ENCODE peak calls at places on chromosomes 7 and 10, in five cellular contexts. N is HCT116, J is astrocyte, R is HepG2, U is fibroblast of lung. T is an unnamed sample.

GRCh38 chr7:2431260-2431867 is 28.0 kb downstream of the CHST12 start:
- DNase-seq in R (peak; percentile 45), N (no peak), U (no peak), J (no peak), T (peak; percentile 77)

GRCh38 chr10:486668-487067 is 202.8 kb downstream of the DIP2C start:
- DNase-seq in J (no peak), N (no peak), U (no peak), R (no peak), T (no peak)

GRCh38 chr10:15518256-15518655 is 147.2 kb upstream of the FAM171A1 start:
- DNase-seq in J (peak; percentile 15), N (no peak), R (no peak), U (peak; percentile 12), T (no peak)

GRCh38 chr7:5360971-5361370 is 62.7 kb downstream of the TNRC18 start:
- DNase-seq in U (no peak), R (no peak), J (no peak), N (no peak), T (no peak)

GRCh38 chr7:115965241-115965640 is 65.3 kb downstream of the TFEC start:
- DNase-seq in U (no peak), J (no peak), R (no peak), N (no peak), T (no peak)

GRCh38 chr10:17394854-17395253 is 59.5 kb downstream of the ST8SIA6 start:
- DNase-seq in J (no peak), U (no peak), R (no peak), N (no peak), T (no peak)

GRCh38 chr7:5523052-5523711 is 99.5 kb upstream of the TNRC18 start:
- DNase-seq in J (no peak), U (peak; percentile 44), N (no peak), R (no peak), T (peak; percentile 79)

GRCh38 chr7:32200593-32200992 is 130.4 kb upstream of the PDE1C start:
- DNase-seq in J (no peak), R (no peak), U (no peak), N (no peak), T (no peak)

GRCh38 chr10:114869500-114869899 is 47.9 kb downstream of the FHIP2A start:
- DNase-seq in N (no peak), R (no peak), J (peak; percentile 89), U (peak; percentile 88), T (no peak)

GRCh38 chr10:95532536-95532935 is 28.6 kb downstream of the SORBS1 start:
- DNase-seq in J (peak; percentile 39), R (no peak), U (no peak), N (no peak), T (no peak)

GRCh38 chr10:32954545-32955298 is 3.3 kb downstream of the ITGB1 start:
- DNase-seq in R (peak; percentile 15), N (no peak), J (no peak), U (no peak), T (peak; percentile 62)

GRCh38 chr7:34675749-34676374 is 17.8 kb downstream of the NPSR1 start:
- DNase-seq in J (no peak), N (peak; percentile 13), U (peak; percentile 6), R (peak; percentile 27), T (peak; percentile 72)

GRCh38 chr7:33849004-33849403 is 56.3 kb upstream of the BMPER start:
- DNase-seq in N (no peak), U (no peak), R (no peak), J (peak; percentile 55), T (no peak)

GRCh38 chr7:16739863-16740622 is 13.5 kb upstream of the TSPAN13 start:
- DNase-seq in U (peak; percentile 97), J (peak; percentile 99), N (peak; percentile 24), R (no peak), T (no peak)

GRCh38 chr7:123372368-123372767 is 162.0 kb downstream of the IQUB start:
- DNase-seq in N (no peak), R (no peak), U (no peak), J (no peak), T (no peak)

GRCh38 chr10:8986975-8987374 is 932.5 kb downstream of the GATA3 start:
- DNase-seq in N (no peak), R (no peak), U (no peak), J (no peak), T (no peak)

GRCh38 chr10:22321156-22321711 is 335 bp downstream of the BMI1 start:
- DNase-seq in U (peak; percentile 75), J (peak; percentile 56), N (no peak), R (peak; percentile 35), T (peak; percentile 82)

GRCh38 chr10:9869185-9869584 is 1148.5 kb upstream of the CELF2 start:
- DNase-seq in J (no peak), U (no peak), N (no peak), R (no peak), T (no peak)

GRCh38 chr7:21251166-21251806 is 176.6 kb upstream of the SP4 start:
- DNase-seq in R (peak; percentile 65), U (no peak), N (no peak), J (no peak), T (no peak)

GRCh38 chr10:71780722-71781121 is 7.4 kb upstream of the VSIR start:
- DNase-seq in J (no peak), N (no peak), U (no peak), R (no peak), T (peak; percentile 72)

GRCh38 chr7:134637934-134638719 is 8.5 kb upstream of the BPGM start:
- DNase-seq in R (no peak), U (peak; percentile 42), J (no peak), N (no peak), T (no peak)

GRCh38 chr10:132355297-132355696 is 23.3 kb downstream of the LRRC27 start:
- DNase-seq in J (no peak), N (no peak), R (no peak), U (no peak), T (no peak)

GRCh38 chr7:11831727-11832495 is at the start of gene THSD7A:
- DNase-seq in J (peak; percentile 48), R (peak; percentile 7), N (no peak), U (peak; percentile 62), T (no peak)

GRCh38 chr7:93036807-93037206 is 81.0 kb downstream of the SAMD9 start:
- DNase-seq in R (no peak), U (no peak), N (no peak), J (no peak), T (no peak)
- H2AFZ ChIP-seq in R (no peak overlapping the region), U (no peak overlapping the region), N (no peak overlapping the region), J (no peak overlapping the region), T (no peak overlapping the region)

GRCh38 chr10:11875183-11875498 is 52.0 kb downstream of the PROSER2 start:
- DNase-seq in J (no peak), N (no peak), R (no peak), U (peak; percentile 18), T (no peak)
- H2AFZ ChIP-seq in J (peak overlapping the region; percentile 41), N (no peak overlapping the region), R (no peak overlapping the region), U (peak overlapping the region; percentile 35), T (no peak overlapping the region)

GRCh38 chr10:69655868-69656555 is 26.0 kb downstream of the FAM241B start:
- DNase-seq in J (no peak), U (no peak), R (no peak), N (no peak), T (no peak)
- H2AFZ ChIP-seq in J (no peak overlapping the region), U (no peak overlapping the region), R (no peak overlapping the region), N (no peak overlapping the region), T (no peak overlapping the region)

GRCh38 chr10:13920031-13920430 is 333.3 kb downstream of the PRPF18 start:
- DNase-seq in J (peak; percentile 26), N (no peak), U (no peak), R (no peak), T (no peak)
- H2AFZ ChIP-seq in J (no peak overlapping the region), N (no peak overlapping the region), U (no peak overlapping the region), R (no peak overlapping the region), T (no peak overlapping the region)

DNA sequence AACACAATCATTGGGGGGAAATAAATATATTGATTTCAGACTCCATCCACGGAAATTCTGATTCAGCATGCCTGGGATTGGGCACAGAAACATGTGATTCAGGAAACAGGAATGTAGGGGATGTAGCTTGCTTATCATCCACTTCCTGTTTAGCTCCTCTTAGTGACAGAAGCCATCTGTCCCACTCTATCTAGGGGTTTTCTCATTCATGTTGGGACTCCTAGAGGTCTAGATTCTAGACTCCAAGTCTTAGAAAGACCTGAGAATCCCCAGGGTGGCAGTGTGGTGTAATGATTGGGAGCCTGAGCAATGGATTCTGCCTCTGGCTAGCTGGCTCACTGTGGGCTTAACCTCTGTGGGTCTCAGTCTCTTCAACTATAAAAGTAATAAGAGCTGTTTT is 67.9 kb downstream of the CDK1 start:
- DNase-seq in U (peak; percentile 56), J (peak; percentile 47), R (peak; percentile 9), N (peak; percentile 15), T (no peak)
- H2AFZ ChIP-seq in U (peak overlapping the region; percentile 47), J (no peak overlapping the region), R (no peak overlapping the region), N (peak overlapping the region; percentile 77), T (no peak overlapping the region)

GRCh38 chr7:25852249-25852994 is 299.6 kb upstream of the NFE2L3 start:
- DNase-seq in U (peak; percentile 31), N (no peak), J (no peak), R (no peak), T (no peak)
- H2AFZ ChIP-seq in U (peak overlapping the region; percentile 56), N (no peak overlapping the region), J (peak overlapping the region; percentile 45), R (no peak overlapping the region), T (no peak overlapping the region)

DNA sequence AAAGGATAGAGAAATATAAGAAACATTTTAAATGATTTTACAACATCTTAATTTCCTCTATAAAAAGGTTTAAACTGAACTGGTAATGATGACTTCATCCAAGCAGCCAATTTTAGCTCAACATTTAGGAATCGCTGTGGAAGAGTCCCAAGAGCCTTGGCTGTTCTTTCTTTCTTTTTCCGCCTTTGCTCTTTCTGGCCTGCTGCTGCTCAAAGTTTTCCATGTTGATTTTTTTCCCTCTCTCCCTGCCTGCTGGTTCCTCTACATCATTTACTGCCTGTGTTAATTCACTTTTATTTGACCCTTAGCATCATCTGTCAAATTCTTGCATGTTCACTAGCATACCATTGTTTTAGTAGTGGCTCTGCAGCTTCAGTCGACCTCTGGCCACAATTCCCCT is 146.9 kb downstream of the EVX1 start:
- DNase-seq in J (no peak), U (no peak), R (no peak), N (no peak), T (no peak)
- H2AFZ ChIP-seq in J (no peak overlapping the region), U (no peak overlapping the region), R (no peak overlapping the region), N (no peak overlapping the region), T (no peak overlapping the region)

GRCh38 chr7:86214734-86215133 is 429.0 kb upstream of the GRM3 start:
- DNase-seq in R (no peak), J (no peak), U (no peak), N (no peak), T (no peak)
- H2AFZ ChIP-seq in R (no peak overlapping the region), J (no peak overlapping the region), U (no peak overlapping the region), N (no peak overlapping the region), T (no peak overlapping the region)

DNA sequence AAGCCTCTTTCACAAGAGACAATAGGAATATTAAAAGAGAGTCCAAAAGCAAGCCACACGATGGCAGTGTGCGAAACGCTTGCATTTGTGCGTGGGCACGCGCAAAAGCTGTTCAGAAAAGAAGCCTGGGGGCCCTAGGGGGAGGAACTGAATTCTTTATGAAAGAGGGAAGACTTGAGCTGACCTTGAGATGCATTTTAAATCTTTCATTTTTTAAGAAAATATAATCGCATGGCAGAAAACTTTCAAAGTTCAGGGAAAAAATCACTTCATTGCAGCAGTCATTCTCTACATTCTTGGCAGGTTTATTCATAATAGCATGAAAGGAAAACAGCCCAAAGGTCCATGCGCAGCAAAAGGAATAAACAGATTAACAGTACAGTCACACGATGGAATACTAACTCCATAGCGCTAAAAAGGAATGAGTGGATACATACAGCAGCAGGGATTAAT is 206.5 kb upstream of the PRKCQ start:
- DNase-seq in U (peak; percentile 77), J (peak; percentile 54), N (no peak), R (no peak), T (no peak)
- H2AFZ ChIP-seq in U (no peak overlapping the region), J (peak overlapping the region; percentile 70), N (no peak overlapping the region), R (no peak overlapping the region), T (no peak overlapping the region)